ENCODE peak calls at places on chromosomes 2 and 18, in six cellular contexts. N is stimulated activated CD4-positive, alpha-beta T cell treated with anti-CD3 and anti-CD28 coated beads, Interleukin-1b, Interleukin-23, amount 100 ng/mL, for 48 hours; S is pancreas; G is mesendoderm; X is Calu3; E is bronchial epithelial cell. L is an unnamed sample.
A peak's percentile ranks its signal among the peaks of the same experiment; 100 is the strongest.

GRCh38 chr2:217777906-217778305 is 224.9 kb downstream of the TNS1 start:
- DNase-seq in S (no peak), E (no peak), N (no peak), G (no peak), X (no peak), L (no peak)

GRCh38 chr2:207088276-207088675 is 77.5 kb downstream of the KLF7 start:
- DNase-seq in G (no peak), X (no peak), S (no peak), E (no peak), N (no peak), L (no peak)

GRCh38 chr2:112973156-112973555 is 4.7 kb upstream of the IL36G start:
- DNase-seq in N (no peak), S (no peak), X (no peak), E (peak; percentile 79), G (no peak), L (no peak)

GRCh38 chr2:108320326-108320932 is 31.7 kb downstream of the SULT1C2 start:
- DNase-seq in S (no peak), N (no peak), X (no peak), G (no peak), E (no peak), L (no peak)

GRCh38 chr2:240255811-240256703 is 115.6 kb upstream of the OTOS start:
- DNase-seq in N (no peak), G (peak; percentile 88), X (peak; percentile 68), E (peak; percentile 79), S (no peak), L (no peak)

GRCh38 chr2:150370600-150370999 is 116.9 kb downstream of the RND3 start:
- DNase-seq in G (no peak), E (peak; percentile 52), X (peak; percentile 5), N (no peak), S (no peak), L (no peak)

GRCh38 chr18:75477913-75478312 is 50.4 kb upstream of the SMIM21 start:
- DNase-seq in X (no peak), E (peak; percentile 43), G (no peak), S (no peak), N (no peak), L (no peak)

GRCh38 chr2:236376566-236377244 is 112.5 kb upstream of the ASB18 start:
- DNase-seq in E (peak; percentile 66), N (no peak), G (peak; percentile 51), S (no peak), X (peak; percentile 22), L (no peak)

GRCh38 chr18:43805646-43806194 is 528.4 kb upstream of the SYT4 start:
- DNase-seq in N (no peak), E (no peak), S (no peak), G (no peak), X (no peak), L (no peak)

GRCh38 chr2:184920451-184920965 is 322.2 kb downstream of the ZNF804A start:
- DNase-seq in S (no peak), X (no peak), G (no peak), N (no peak), E (no peak), L (no peak)

GRCh38 chr2:144362401-144362800 is 157.5 kb downstream of the ZEB2 start:
- DNase-seq in G (no peak), S (no peak), E (no peak), N (no peak), X (no peak), L (no peak)

GRCh38 chr2:40127147-40127546 is 324.7 kb downstream of the SLC8A1 start:
- DNase-seq in N (no peak), E (no peak), X (no peak), G (no peak), S (no peak), L (no peak)

L was measured in HEK293T.